ENCODE peak calls at places on chromosome 20, in four cellular contexts. K is NCI-H1417, L is HCEC 1CT, C is posterior cingulate gyrus. W is an unnamed sample.

GRCh38 chr20:34954905-34955231 is 738 bp downstream of the GSS start:
- DNase-seq in C (no peak), K (no peak), L (peak), W (no peak)

GRCh38 chr20:36950432-36951197 is 893 bp downstream of the SAMHD1 start:
- DNase-seq in K (peak), L (peak), C (peak), W (no peak)

GRCh38 chr20:35845561-35845960 is 73.7 kb downstream of the PHF20 start:
- DNase-seq in L (no peak), K (no peak), C (no peak), W (no peak)

GRCh38 chr20:768426-768978 is at the start of gene SLC52A3:
- DNase-seq in K (no peak), L (no peak), C (no peak), W (no peak)

GRCh38 chr20:49132995-49133451 is 55.1 kb downstream of the STAU1 start:
- DNase-seq in K (peak), C (no peak), L (peak), W (peak)

GRCh38 chr20:63911171-63911570 is 16.2 kb downstream of the DNAJC5 start:
- DNase-seq in C (peak), L (no peak), K (no peak), W (no peak)

GRCh38 chr20:22700387-22700786 is 116.0 kb upstream of the FOXA2 start:
- DNase-seq in L (no peak), K (peak), C (no peak), W (no peak)

GRCh38 chr20:32527052-32527446 is 58.1 kb downstream of the NOL4L start:
- DNase-seq in C (no peak), L (no peak), K (no peak), W (no peak)

GRCh38 chr20:1987826-1988225 is 6.0 kb downstream of the PDYN start:
- DNase-seq in K (no peak), L (peak), C (no peak), W (no peak)

GRCh38 chr20:62244644-62245108 is 6.4 kb downstream of the OSBPL2 start:
- DNase-seq in L (no peak), C (no peak), K (peak), W (no peak)

GRCh38 chr20:57810511-57811372 is 100.9 kb upstream of the PMEPA1 start:
- DNase-seq in C (no peak), K (no peak), L (no peak), W (peak)

GRCh38 chr20:15857131-15857784 is 716.0 kb downstream of the KIF16B start:
- DNase-seq in L (no peak), C (no peak), K (no peak), W (no peak)

GRCh38 chr20:7090001-7090400 is 322.5 kb downstream of the BMP2 start:
- DNase-seq in K (no peak), C (no peak), L (no peak), W (no peak)

GRCh38 chr20:10935658-10936057 is 261.9 kb upstream of the JAG1 start:
- DNase-seq in L (no peak), C (no peak), K (no peak), W (no peak)

GRCh38 chr20:36604952-36605308 is 649 bp upstream of the RAB5IF start:
- DNase-seq in C (no peak), K (peak), L (no peak), W (no peak)

GRCh38 chr20:53654932-53655674 is 61.5 kb upstream of the ZNF217 start:
- DNase-seq in K (no peak), L (no peak), C (no peak), W (no peak)

GRCh38 chr20:53827996-53828672 is 234.5 kb upstream of the ZNF217 start:
- DNase-seq in C (no peak), L (peak), K (no peak), W (peak)

GRCh38 chr20:54340667-54341081 is 132.8 kb downstream of the PFDN4 start:
- DNase-seq in K (no peak), L (no peak), C (no peak), W (no peak)

GRCh38 chr20:2922957-2923356 is 49.7 kb downstream of the PTPRA start:
- DNase-seq in C (no peak), L (no peak), K (no peak), W (no peak)

GRCh38 chr20:22757424-22758189 is 173.2 kb upstream of the FOXA2 start:
- DNase-seq in K (no peak), L (no peak), C (no peak), W (no peak)

GRCh38 chr20:47677314-47678129 is 107.8 kb downstream of the SULF2 start:
- DNase-seq in C (peak), L (no peak), K (peak), W (no peak)

GRCh38 chr20:168876-169275 is 11.6 kb downstream of the DEFB127 start:
- DNase-seq in L (no peak), C (no peak), K (no peak), W (no peak)

GRCh38 chr20:8972963-8973362 is 95.9 kb upstream of the PLCB4 start:
- DNase-seq in L (no peak), C (no peak), K (no peak), W (no peak)

GRCh38 chr20:8246701-8247100 is 114.6 kb downstream of the PLCB1 start:
- DNase-seq in L (peak), C (no peak), K (no peak), W (no peak)